ENCODE peak calls at places on chromosomes 11 and 22, in nine cellular contexts. One of them, this sample, is unnamed.

GRCh38 chr22:41226728-41227655 is 13.7 kb downstream of the CHADL start:
- DNase-seq in naive thymus-derived CD8-positive, alpha-beta T cell: no peak
- DNase-seq in cardiac muscle cell: no peak
- DNase-seq in stimulated activated CD4-positive, alpha-beta T cell treated with anti-CD3 and anti-CD28 coated beads, Interleukin-12 subunit alpha, Interleukin-12 subunit beta, amount 100 ng/mL, for 4 hours: no peak
- DNase-seq in NCI-H1417: no peak
- DNase-seq in stimulated activated naive CD4-positive, alpha-beta T cell: no peak
- DNase-seq in stimulated activated CD8-positive, alpha-beta memory T cell treated with anti-CD3 and anti-CD28 coated beads, Interleukin-15, amount 100 ng/mL, for 4 hours: no peak
- DNase-seq in left ventricle myocardium superior: peak
- DNase-seq in Caco-2: no peak
- DNase-seq in this sample: no peak

GRCh38 chr22:43226368-43226979 is 39.5 kb upstream of the TTLL12 start:
- DNase-seq in stimulated activated CD8-positive, alpha-beta memory T cell treated with anti-CD3 and anti-CD28 coated beads, Interleukin-15, amount 100 ng/mL, for 4 hours: no peak
- DNase-seq in Caco-2: no peak
- DNase-seq in NCI-H1417: no peak
- DNase-seq in naive thymus-derived CD8-positive, alpha-beta T cell: no peak
- DNase-seq in stimulated activated naive CD4-positive, alpha-beta T cell: no peak
- DNase-seq in cardiac muscle cell: peak
- DNase-seq in left ventricle myocardium superior: no peak
- DNase-seq in stimulated activated CD4-positive, alpha-beta T cell treated with anti-CD3 and anti-CD28 coated beads, Interleukin-12 subunit alpha, Interleukin-12 subunit beta, amount 100 ng/mL, for 4 hours: no peak
- DNase-seq in this sample: no peak

GRCh38 chr11:117143390-117143789 is 697 bp upstream of the PAFAH1B2 start:
- DNase-seq in left ventricle myocardium superior: peak
- DNase-seq in cardiac muscle cell: peak
- DNase-seq in stimulated activated CD4-positive, alpha-beta T cell treated with anti-CD3 and anti-CD28 coated beads, Interleukin-12 subunit alpha, Interleukin-12 subunit beta, amount 100 ng/mL, for 4 hours: peak
- DNase-seq in NCI-H1417: peak
- DNase-seq in Caco-2: no peak
- DNase-seq in stimulated activated CD8-positive, alpha-beta memory T cell treated with anti-CD3 and anti-CD28 coated beads, Interleukin-15, amount 100 ng/mL, for 4 hours: no peak
- DNase-seq in stimulated activated naive CD4-positive, alpha-beta T cell: no peak
- DNase-seq in naive thymus-derived CD8-positive, alpha-beta T cell: no peak
- DNase-seq in this sample: no peak

GRCh38 chr22:39205344-39206021 is 39.3 kb downstream of the PDGFB start:
- DNase-seq in stimulated activated naive CD4-positive, alpha-beta T cell: no peak
- DNase-seq in cardiac muscle cell: peak
- DNase-seq in naive thymus-derived CD8-positive, alpha-beta T cell: no peak
- DNase-seq in NCI-H1417: no peak
- DNase-seq in stimulated activated CD4-positive, alpha-beta T cell treated with anti-CD3 and anti-CD28 coated beads, Interleukin-12 subunit alpha, Interleukin-12 subunit beta, amount 100 ng/mL, for 4 hours: no peak
- DNase-seq in Caco-2: peak
- DNase-seq in left ventricle myocardium superior: no peak
- DNase-seq in stimulated activated CD8-positive, alpha-beta memory T cell treated with anti-CD3 and anti-CD28 coated beads, Interleukin-15, amount 100 ng/mL, for 4 hours: no peak
- DNase-seq in this sample: peak

GRCh38 chr11:82462588-82462987 is 271.1 kb downstream of the FAM181B start:
- DNase-seq in stimulated activated naive CD4-positive, alpha-beta T cell: no peak
- DNase-seq in left ventricle myocardium superior: no peak
- DNase-seq in NCI-H1417: no peak
- DNase-seq in stimulated activated CD8-positive, alpha-beta memory T cell treated with anti-CD3 and anti-CD28 coated beads, Interleukin-15, amount 100 ng/mL, for 4 hours: no peak
- DNase-seq in naive thymus-derived CD8-positive, alpha-beta T cell: no peak
- DNase-seq in cardiac muscle cell: no peak
- DNase-seq in Caco-2: no peak
- DNase-seq in stimulated activated CD4-positive, alpha-beta T cell treated with anti-CD3 and anti-CD28 coated beads, Interleukin-12 subunit alpha, Interleukin-12 subunit beta, amount 100 ng/mL, for 4 hours: no peak
- DNase-seq in this sample: no peak

GRCh38 chr11:61971177-61972111 is 4.0 kb upstream of the FTH1 start:
- DNase-seq in stimulated activated CD4-positive, alpha-beta T cell treated with anti-CD3 and anti-CD28 coated beads, Interleukin-12 subunit alpha, Interleukin-12 subunit beta, amount 100 ng/mL, for 4 hours: peak
- DNase-seq in Caco-2: peak
- DNase-seq in naive thymus-derived CD8-positive, alpha-beta T cell: no peak
- DNase-seq in left ventricle myocardium superior: peak
- DNase-seq in NCI-H1417: peak
- DNase-seq in cardiac muscle cell: peak
- DNase-seq in stimulated activated CD8-positive, alpha-beta memory T cell treated with anti-CD3 and anti-CD28 coated beads, Interleukin-15, amount 100 ng/mL, for 4 hours: peak
- DNase-seq in stimulated activated naive CD4-positive, alpha-beta T cell: no peak
- DNase-seq in this sample: no peak

GRCh38 chr11:66268953-66269906 is 791 bp downstream of the RAB1B start:
- DNase-seq in stimulated activated CD4-positive, alpha-beta T cell treated with anti-CD3 and anti-CD28 coated beads, Interleukin-12 subunit alpha, Interleukin-12 subunit beta, amount 100 ng/mL, for 4 hours: no peak
- DNase-seq in stimulated activated CD8-positive, alpha-beta memory T cell treated with anti-CD3 and anti-CD28 coated beads, Interleukin-15, amount 100 ng/mL, for 4 hours: no peak
- DNase-seq in Caco-2: peak
- DNase-seq in NCI-H1417: no peak
- DNase-seq in left ventricle myocardium superior: peak
- DNase-seq in naive thymus-derived CD8-positive, alpha-beta T cell: no peak
- DNase-seq in cardiac muscle cell: peak
- DNase-seq in stimulated activated naive CD4-positive, alpha-beta T cell: no peak
- DNase-seq in this sample: no peak

GRCh38 chr11:100692290-100692689 is 5.2 kb downstream of the ARHGAP42 start:
- DNase-seq in left ventricle myocardium superior: no peak
- DNase-seq in stimulated activated naive CD4-positive, alpha-beta T cell: no peak
- DNase-seq in naive thymus-derived CD8-positive, alpha-beta T cell: no peak
- DNase-seq in stimulated activated CD4-positive, alpha-beta T cell treated with anti-CD3 and anti-CD28 coated beads, Interleukin-12 subunit alpha, Interleukin-12 subunit beta, amount 100 ng/mL, for 4 hours: no peak
- DNase-seq in cardiac muscle cell: no peak
- DNase-seq in NCI-H1417: no peak
- DNase-seq in Caco-2: no peak
- DNase-seq in stimulated activated CD8-positive, alpha-beta memory T cell treated with anti-CD3 and anti-CD28 coated beads, Interleukin-15, amount 100 ng/mL, for 4 hours: no peak
- DNase-seq in this sample: no peak

GRCh38 chr11:134008593-134008992 is 51.8 kb upstream of the IGSF9B start:
- DNase-seq in cardiac muscle cell: no peak
- DNase-seq in stimulated activated CD8-positive, alpha-beta memory T cell treated with anti-CD3 and anti-CD28 coated beads, Interleukin-15, amount 100 ng/mL, for 4 hours: no peak
- DNase-seq in stimulated activated CD4-positive, alpha-beta T cell treated with anti-CD3 and anti-CD28 coated beads, Interleukin-12 subunit alpha, Interleukin-12 subunit beta, amount 100 ng/mL, for 4 hours: no peak
- DNase-seq in Caco-2: no peak
- DNase-seq in NCI-H1417: no peak
- DNase-seq in left ventricle myocardium superior: no peak
- DNase-seq in naive thymus-derived CD8-positive, alpha-beta T cell: no peak
- DNase-seq in stimulated activated naive CD4-positive, alpha-beta T cell: no peak
- DNase-seq in this sample: no peak

GRCh38 chr11:97487387-97487786 is 1097.6 kb downstream of the JRKL start:
- DNase-seq in stimulated activated naive CD4-positive, alpha-beta T cell: no peak
- DNase-seq in cardiac muscle cell: no peak
- DNase-seq in NCI-H1417: no peak
- DNase-seq in naive thymus-derived CD8-positive, alpha-beta T cell: no peak
- DNase-seq in Caco-2: no peak
- DNase-seq in left ventricle myocardium superior: no peak
- DNase-seq in stimulated activated CD8-positive, alpha-beta memory T cell treated with anti-CD3 and anti-CD28 coated beads, Interleukin-15, amount 100 ng/mL, for 4 hours: no peak
- DNase-seq in stimulated activated CD4-positive, alpha-beta T cell treated with anti-CD3 and anti-CD28 coated beads, Interleukin-12 subunit alpha, Interleukin-12 subunit beta, amount 100 ng/mL, for 4 hours: no peak
- DNase-seq in this sample: no peak

GRCh38 chr11:34303028-34303427 is 54.8 kb downstream of the ABTB2 start:
- DNase-seq in stimulated activated naive CD4-positive, alpha-beta T cell: no peak
- DNase-seq in stimulated activated CD4-positive, alpha-beta T cell treated with anti-CD3 and anti-CD28 coated beads, Interleukin-12 subunit alpha, Interleukin-12 subunit beta, amount 100 ng/mL, for 4 hours: no peak
- DNase-seq in NCI-H1417: no peak
- DNase-seq in stimulated activated CD8-positive, alpha-beta memory T cell treated with anti-CD3 and anti-CD28 coated beads, Interleukin-15, amount 100 ng/mL, for 4 hours: no peak
- DNase-seq in left ventricle myocardium superior: no peak
- DNase-seq in cardiac muscle cell: peak
- DNase-seq in naive thymus-derived CD8-positive, alpha-beta T cell: no peak
- DNase-seq in Caco-2: no peak
- DNase-seq in this sample: no peak

GRCh38 chr22:35150163-35151107 is 84.5 kb downstream of the ISX start:
- DNase-seq in cardiac muscle cell: peak
- DNase-seq in left ventricle myocardium superior: peak
- DNase-seq in stimulated activated naive CD4-positive, alpha-beta T cell: peak
- DNase-seq in Caco-2: peak
- DNase-seq in naive thymus-derived CD8-positive, alpha-beta T cell: peak
- DNase-seq in NCI-H1417: peak
- DNase-seq in stimulated activated CD8-positive, alpha-beta memory T cell treated with anti-CD3 and anti-CD28 coated beads, Interleukin-15, amount 100 ng/mL, for 4 hours: no peak
- DNase-seq in stimulated activated CD4-positive, alpha-beta T cell treated with anti-CD3 and anti-CD28 coated beads, Interleukin-12 subunit alpha, Interleukin-12 subunit beta, amount 100 ng/mL, for 4 hours: peak
- DNase-seq in this sample: peak

GRCh38 chr11:12761029-12761428 is 86.8 kb downstream of the TEAD1 start:
- DNase-seq in left ventricle myocardium superior: no peak
- DNase-seq in cardiac muscle cell: peak
- DNase-seq in NCI-H1417: no peak
- DNase-seq in Caco-2: no peak
- DNase-seq in stimulated activated CD8-positive, alpha-beta memory T cell treated with anti-CD3 and anti-CD28 coated beads, Interleukin-15, amount 100 ng/mL, for 4 hours: no peak
- DNase-seq in naive thymus-derived CD8-positive, alpha-beta T cell: no peak
- DNase-seq in stimulated activated naive CD4-positive, alpha-beta T cell: no peak
- DNase-seq in stimulated activated CD4-positive, alpha-beta T cell treated with anti-CD3 and anti-CD28 coated beads, Interleukin-12 subunit alpha, Interleukin-12 subunit beta, amount 100 ng/mL, for 4 hours: no peak
- DNase-seq in this sample: no peak

GRCh38 chr11:109424893-109425292 is 2.9 kb downstream of the C11orf87 start:
- DNase-seq in NCI-H1417: no peak
- DNase-seq in stimulated activated CD8-positive, alpha-beta memory T cell treated with anti-CD3 and anti-CD28 coated beads, Interleukin-15, amount 100 ng/mL, for 4 hours: no peak
- DNase-seq in stimulated activated naive CD4-positive, alpha-beta T cell: no peak
- DNase-seq in cardiac muscle cell: no peak
- DNase-seq in Caco-2: peak
- DNase-seq in left ventricle myocardium superior: peak
- DNase-seq in stimulated activated CD4-positive, alpha-beta T cell treated with anti-CD3 and anti-CD28 coated beads, Interleukin-12 subunit alpha, Interleukin-12 subunit beta, amount 100 ng/mL, for 4 hours: no peak
- DNase-seq in naive thymus-derived CD8-positive, alpha-beta T cell: no peak
- DNase-seq in this sample: no peak

GRCh38 chr11:58787903-58788302 is 56.2 kb upstream of the GLYAT start:
- DNase-seq in naive thymus-derived CD8-positive, alpha-beta T cell: no peak
- DNase-seq in stimulated activated CD4-positive, alpha-beta T cell treated with anti-CD3 and anti-CD28 coated beads, Interleukin-12 subunit alpha, Interleukin-12 subunit beta, amount 100 ng/mL, for 4 hours: no peak
- DNase-seq in left ventricle myocardium superior: no peak
- DNase-seq in NCI-H1417: no peak
- DNase-seq in Caco-2: no peak
- DNase-seq in cardiac muscle cell: no peak
- DNase-seq in stimulated activated naive CD4-positive, alpha-beta T cell: no peak
- DNase-seq in stimulated activated CD8-positive, alpha-beta memory T cell treated with anti-CD3 and anti-CD28 coated beads, Interleukin-15, amount 100 ng/mL, for 4 hours: no peak
- DNase-seq in this sample: no peak

GRCh38 chr11:8603696-8604077 is 9.7 kb upstream of the STK33 start:
- DNase-seq in naive thymus-derived CD8-positive, alpha-beta T cell: no peak
- DNase-seq in stimulated activated CD4-positive, alpha-beta T cell treated with anti-CD3 and anti-CD28 coated beads, Interleukin-12 subunit alpha, Interleukin-12 subunit beta, amount 100 ng/mL, for 4 hours: no peak
- DNase-seq in Caco-2: no peak
- DNase-seq in stimulated activated naive CD4-positive, alpha-beta T cell: no peak
- DNase-seq in cardiac muscle cell: no peak
- DNase-seq in NCI-H1417: no peak
- DNase-seq in left ventricle myocardium superior: no peak
- DNase-seq in stimulated activated CD8-positive, alpha-beta memory T cell treated with anti-CD3 and anti-CD28 coated beads, Interleukin-15, amount 100 ng/mL, for 4 hours: no peak
- DNase-seq in this sample: no peak

GRCh38 chr22:38129856-38130255 is 19.4 kb upstream of the BAIAP2L2 start:
- DNase-seq in naive thymus-derived CD8-positive, alpha-beta T cell: no peak
- DNase-seq in stimulated activated naive CD4-positive, alpha-beta T cell: no peak
- DNase-seq in NCI-H1417: no peak
- DNase-seq in cardiac muscle cell: no peak
- DNase-seq in stimulated activated CD8-positive, alpha-beta memory T cell treated with anti-CD3 and anti-CD28 coated beads, Interleukin-15, amount 100 ng/mL, for 4 hours: no peak
- DNase-seq in stimulated activated CD4-positive, alpha-beta T cell treated with anti-CD3 and anti-CD28 coated beads, Interleukin-12 subunit alpha, Interleukin-12 subunit beta, amount 100 ng/mL, for 4 hours: no peak
- DNase-seq in left ventricle myocardium superior: no peak
- DNase-seq in Caco-2: no peak
- DNase-seq in this sample: no peak

GRCh38 chr11:122917311-122917710 is 34.8 kb downstream of the JHY start:
- DNase-seq in stimulated activated CD4-positive, alpha-beta T cell treated with anti-CD3 and anti-CD28 coated beads, Interleukin-12 subunit alpha, Interleukin-12 subunit beta, amount 100 ng/mL, for 4 hours: no peak
- DNase-seq in stimulated activated CD8-positive, alpha-beta memory T cell treated with anti-CD3 and anti-CD28 coated beads, Interleukin-15, amount 100 ng/mL, for 4 hours: no peak
- DNase-seq in left ventricle myocardium superior: no peak
- DNase-seq in naive thymus-derived CD8-positive, alpha-beta T cell: no peak
- DNase-seq in stimulated activated naive CD4-positive, alpha-beta T cell: no peak
- DNase-seq in Caco-2: no peak
- DNase-seq in cardiac muscle cell: peak
- DNase-seq in NCI-H1417: no peak
- DNase-seq in this sample: no peak

GRCh38 chr22:29171721-29172120 is 34.0 kb upstream of the EMID1 start:
- DNase-seq in cardiac muscle cell: no peak
- DNase-seq in NCI-H1417: no peak
- DNase-seq in stimulated activated CD8-positive, alpha-beta memory T cell treated with anti-CD3 and anti-CD28 coated beads, Interleukin-15, amount 100 ng/mL, for 4 hours: no peak
- DNase-seq in naive thymus-derived CD8-positive, alpha-beta T cell: no peak
- DNase-seq in stimulated activated CD4-positive, alpha-beta T cell treated with anti-CD3 and anti-CD28 coated beads, Interleukin-12 subunit alpha, Interleukin-12 subunit beta, amount 100 ng/mL, for 4 hours: no peak
- DNase-seq in left ventricle myocardium superior: no peak
- DNase-seq in stimulated activated naive CD4-positive, alpha-beta T cell: no peak
- DNase-seq in Caco-2: no peak
- DNase-seq in this sample: no peak

GRCh38 chr11:39374963-39375698 is 2084.3 kb downstream of the LRRC4C start:
- DNase-seq in stimulated activated naive CD4-positive, alpha-beta T cell: peak
- DNase-seq in stimulated activated CD4-positive, alpha-beta T cell treated with anti-CD3 and anti-CD28 coated beads, Interleukin-12 subunit alpha, Interleukin-12 subunit beta, amount 100 ng/mL, for 4 hours: no peak
- DNase-seq in left ventricle myocardium superior: no peak
- DNase-seq in Caco-2: no peak
- DNase-seq in naive thymus-derived CD8-positive, alpha-beta T cell: no peak
- DNase-seq in stimulated activated CD8-positive, alpha-beta memory T cell treated with anti-CD3 and anti-CD28 coated beads, Interleukin-15, amount 100 ng/mL, for 4 hours: no peak
- DNase-seq in NCI-H1417: peak
- DNase-seq in cardiac muscle cell: peak
- DNase-seq in this sample: no peak

GRCh38 chr22:38833061-38833460 is 10.8 kb downstream of the NPTXR start:
- DNase-seq in NCI-H1417: no peak
- DNase-seq in cardiac muscle cell: no peak
- DNase-seq in Caco-2: peak
- DNase-seq in naive thymus-derived CD8-positive, alpha-beta T cell: no peak
- DNase-seq in left ventricle myocardium superior: no peak
- DNase-seq in stimulated activated naive CD4-positive, alpha-beta T cell: no peak
- DNase-seq in stimulated activated CD4-positive, alpha-beta T cell treated with anti-CD3 and anti-CD28 coated beads, Interleukin-12 subunit alpha, Interleukin-12 subunit beta, amount 100 ng/mL, for 4 hours: no peak
- DNase-seq in stimulated activated CD8-positive, alpha-beta memory T cell treated with anti-CD3 and anti-CD28 coated beads, Interleukin-15, amount 100 ng/mL, for 4 hours: no peak
- DNase-seq in this sample: no peak

GRCh38 chr22:44369916-44370804 is 57.4 kb upstream of the SHISAL1 start:
- DNase-seq in Caco-2: no peak
- DNase-seq in left ventricle myocardium superior: peak
- DNase-seq in naive thymus-derived CD8-positive, alpha-beta T cell: no peak
- DNase-seq in cardiac muscle cell: no peak
- DNase-seq in stimulated activated CD8-positive, alpha-beta memory T cell treated with anti-CD3 and anti-CD28 coated beads, Interleukin-15, amount 100 ng/mL, for 4 hours: no peak
- DNase-seq in stimulated activated naive CD4-positive, alpha-beta T cell: no peak
- DNase-seq in NCI-H1417: no peak
- DNase-seq in stimulated activated CD4-positive, alpha-beta T cell treated with anti-CD3 and anti-CD28 coated beads, Interleukin-12 subunit alpha, Interleukin-12 subunit beta, amount 100 ng/mL, for 4 hours: no peak
- DNase-seq in this sample: no peak

GRCh38 chr11:101881586-101881985 is 33.2 kb upstream of the CEP126 start:
- DNase-seq in stimulated activated CD4-positive, alpha-beta T cell treated with anti-CD3 and anti-CD28 coated beads, Interleukin-12 subunit alpha, Interleukin-12 subunit beta, amount 100 ng/mL, for 4 hours: no peak
- DNase-seq in Caco-2: no peak
- DNase-seq in left ventricle myocardium superior: no peak
- DNase-seq in NCI-H1417: no peak
- DNase-seq in stimulated activated naive CD4-positive, alpha-beta T cell: no peak
- DNase-seq in cardiac muscle cell: no peak
- DNase-seq in naive thymus-derived CD8-positive, alpha-beta T cell: no peak
- DNase-seq in stimulated activated CD8-positive, alpha-beta memory T cell treated with anti-CD3 and anti-CD28 coated beads, Interleukin-15, amount 100 ng/mL, for 4 hours: no peak
- DNase-seq in this sample: no peak

GRCh38 chr11:92277871-92278270 is 53.3 kb downstream of the FAT3 start:
- DNase-seq in stimulated activated CD8-positive, alpha-beta memory T cell treated with anti-CD3 and anti-CD28 coated beads, Interleukin-15, amount 100 ng/mL, for 4 hours: no peak
- DNase-seq in stimulated activated CD4-positive, alpha-beta T cell treated with anti-CD3 and anti-CD28 coated beads, Interleukin-12 subunit alpha, Interleukin-12 subunit beta, amount 100 ng/mL, for 4 hours: no peak
- DNase-seq in stimulated activated naive CD4-positive, alpha-beta T cell: no peak
- DNase-seq in cardiac muscle cell: no peak
- DNase-seq in Caco-2: no peak
- DNase-seq in NCI-H1417: no peak
- DNase-seq in naive thymus-derived CD8-positive, alpha-beta T cell: no peak
- DNase-seq in left ventricle myocardium superior: no peak
- DNase-seq in this sample: no peak

GRCh38 chr22:49081261-49081666 is 746.4 kb downstream of the BRD1 start:
- DNase-seq in naive thymus-derived CD8-positive, alpha-beta T cell: no peak
- DNase-seq in cardiac muscle cell: no peak
- DNase-seq in stimulated activated naive CD4-positive, alpha-beta T cell: no peak
- DNase-seq in Caco-2: no peak
- DNase-seq in left ventricle myocardium superior: no peak
- DNase-seq in NCI-H1417: no peak
- DNase-seq in stimulated activated CD4-positive, alpha-beta T cell treated with anti-CD3 and anti-CD28 coated beads, Interleukin-12 subunit alpha, Interleukin-12 subunit beta, amount 100 ng/mL, for 4 hours: no peak
- DNase-seq in stimulated activated CD8-positive, alpha-beta memory T cell treated with anti-CD3 and anti-CD28 coated beads, Interleukin-15, amount 100 ng/mL, for 4 hours: no peak
- DNase-seq in this sample: no peak

GRCh38 chr11:96227244-96227643 is 115.8 kb downstream of the MAML2 start:
- DNase-seq in NCI-H1417: no peak
- DNase-seq in naive thymus-derived CD8-positive, alpha-beta T cell: no peak
- DNase-seq in stimulated activated CD8-positive, alpha-beta memory T cell treated with anti-CD3 and anti-CD28 coated beads, Interleukin-15, amount 100 ng/mL, for 4 hours: no peak
- DNase-seq in stimulated activated naive CD4-positive, alpha-beta T cell: no peak
- DNase-seq in cardiac muscle cell: no peak
- DNase-seq in left ventricle myocardium superior: no peak
- DNase-seq in stimulated activated CD4-positive, alpha-beta T cell treated with anti-CD3 and anti-CD28 coated beads, Interleukin-12 subunit alpha, Interleukin-12 subunit beta, amount 100 ng/mL, for 4 hours: no peak
- DNase-seq in Caco-2: no peak
- DNase-seq in this sample: no peak

GRCh38 chr11:31643831-31644230 is 134.3 kb downstream of the ELP4 start:
- DNase-seq in NCI-H1417: no peak
- DNase-seq in Caco-2: no peak
- DNase-seq in naive thymus-derived CD8-positive, alpha-beta T cell: no peak
- DNase-seq in stimulated activated naive CD4-positive, alpha-beta T cell: no peak
- DNase-seq in left ventricle myocardium superior: no peak
- DNase-seq in stimulated activated CD8-positive, alpha-beta memory T cell treated with anti-CD3 and anti-CD28 coated beads, Interleukin-15, amount 100 ng/mL, for 4 hours: no peak
- DNase-seq in stimulated activated CD4-positive, alpha-beta T cell treated with anti-CD3 and anti-CD28 coated beads, Interleukin-12 subunit alpha, Interleukin-12 subunit beta, amount 100 ng/mL, for 4 hours: no peak
- DNase-seq in cardiac muscle cell: peak
- DNase-seq in this sample: no peak

GRCh38 chr11:57761301-57762234 is at the start of gene CTNND1:
- DNase-seq in cardiac muscle cell: peak
- DNase-seq in left ventricle myocardium superior: peak
- DNase-seq in Caco-2: peak
- DNase-seq in stimulated activated naive CD4-positive, alpha-beta T cell: no peak
- DNase-seq in stimulated activated CD8-positive, alpha-beta memory T cell treated with anti-CD3 and anti-CD28 coated beads, Interleukin-15, amount 100 ng/mL, for 4 hours: no peak
- DNase-seq in naive thymus-derived CD8-positive, alpha-beta T cell: no peak
- DNase-seq in NCI-H1417: no peak
- DNase-seq in stimulated activated CD4-positive, alpha-beta T cell treated with anti-CD3 and anti-CD28 coated beads, Interleukin-12 subunit alpha, Interleukin-12 subunit beta, amount 100 ng/mL, for 4 hours: no peak
- DNase-seq in this sample: no peak

This sample was measured in activated effector memory CD4-positive, alpha-beta T cell treated with Interleukin-2 at 50 U/mL for 16 hours.